ENCODE peak calls at places on chromosomes 7 and 10, in four cellular contexts. F is H1, K is GM12878, T is HepG2. U is an unnamed sample.

GRCh38 chr10:128922172-128922571 is 544.9 kb upstream of the MGMT start:
- DNase-seq in F (no peak), K (no peak), T (no peak), U (no peak)

GRCh38 chr7:140060243-140060630 is 2.5 kb downstream of the PARP12 start:
- DNase-seq in F (no peak), K (no peak), T (no peak), U (no peak)

GRCh38 chr7:115707236-115707635 is 323.3 kb downstream of the TFEC start:
- DNase-seq in F (peak), K (no peak), T (peak), U (no peak)

GRCh38 chr7:102424129-102424551 is 9.2 kb upstream of the ORAI2 start:
- DNase-seq in F (no peak), K (no peak), T (no peak), U (no peak)

GRCh38 chr7:44380831-44381493 is 55.6 kb upstream of the CAMK2B start:
- DNase-seq in F (no peak), K (no peak), T (no peak), U (no peak)

GRCh38 chr10:58857251-58857650 is 319.2 kb upstream of the PHYHIPL start:
- DNase-seq in F (no peak), K (no peak), T (no peak), U (no peak)

GRCh38 chr10:105206616-105207015 is 565.5 kb downstream of the SORCS3 start:
- DNase-seq in F (no peak), K (no peak), T (no peak), U (no peak)

GRCh38 chr10:34739915-34740314 is 75.2 kb downstream of the PARD3 start:
- DNase-seq in F (peak), K (no peak), T (no peak), U (no peak)

GRCh38 chr10:100808851-100809250 is 63.5 kb downstream of the PAX2 start:
- DNase-seq in F (no peak), K (no peak), T (no peak), U (no peak)

GRCh38 chr10:88500656-88501055 is 82.5 kb downstream of the RNLS start:
- DNase-seq in F (no peak), K (no peak), T (no peak), U (no peak)

GRCh38 chr7:64101943-64102655 is 56.9 kb downstream of the ZNF727 start:
- DNase-seq in F (no peak), K (no peak), T (no peak), U (no peak)

GRCh38 chr7:80082214-80082613 is 52.4 kb upstream of the GNAI1 start:
- DNase-seq in F (no peak), K (no peak), T (no peak), U (no peak)

GRCh38 chr7:48781783-48782182 is 142.6 kb upstream of the CDC14C start:
- DNase-seq in F (no peak), K (no peak), T (no peak), U (no peak)

GRCh38 chr7:47672966-47673365 is 91.1 kb upstream of the TNS3 start:
- DNase-seq in F (no peak), K (no peak), T (peak), U (no peak)

GRCh38 chr10:3761916-3762708 is 22.9 kb downstream of the KLF6 start:
- DNase-seq in F (peak), K (no peak), T (peak), U (no peak)

GRCh38 chr7:50679218-50680007 is 103.3 kb downstream of the GRB10 start:
- DNase-seq in F (no peak), K (no peak), T (peak), U (peak)

GRCh38 chr7:130649004-130649790 is 19.4 kb downstream of the COPG2 start:
- DNase-seq in F (no peak), K (peak), T (no peak), U (no peak)

GRCh38 chr7:82204694-82205093 is 238.9 kb downstream of the CACNA2D1 start:
- DNase-seq in F (no peak), K (no peak), T (no peak), U (no peak)

GRCh38 chr7:75531359-75531821 is 39.3 kb downstream of the SPDYE5 start:
- DNase-seq in F (peak), K (no peak), T (peak), U (no peak)

GRCh38 chr10:46022978-46023702 is 7.3 kb downstream of the NCOA4 start:
- DNase-seq in F (peak), K (peak), T (peak), U (peak)

GRCh38 chr10:98088186-98088971 is 46.1 kb upstream of the R3HCC1L start:
- DNase-seq in F (no peak), K (no peak), T (no peak), U (no peak)

GRCh38 chr10:71754562-71754961 is 18.8 kb downstream of the VSIR start:
- DNase-seq in F (no peak), K (no peak), T (no peak), U (no peak)

GRCh38 chr10:86344714-86345161 is 21.9 kb downstream of the GRID1 start:
- DNase-seq in F (no peak), K (no peak), T (no peak), U (no peak)

GRCh38 chr10:53579773-53580172 is 807.2 kb upstream of the MBL2 start:
- DNase-seq in F (no peak), K (no peak), T (no peak), U (no peak)

GRCh38 chr7:27605689-27606269 is 56.9 kb downstream of the HIBADH start:
- DNase-seq in F (no peak), K (no peak), T (peak), U (no peak)

GRCh38 chr7:18356195-18356645 is 139.3 kb upstream of the HDAC9 start:
- DNase-seq in F (no peak), K (no peak), T (peak), U (peak)

GRCh38 chr10:7902413-7902812 is 84.1 kb downstream of the TAF3 start:
- DNase-seq in F (no peak), K (no peak), T (no peak), U (no peak)

GRCh38 chr7:13179011-13179574 is 491.7 kb downstream of the ARL4A start:
- DNase-seq in F (no peak), K (no peak), T (peak), U (peak)

GRCh38 chr10:11515596-11516418 is 95.6 kb downstream of the USP6NL start:
- DNase-seq in F (no peak), K (peak), T (peak), U (peak)

GRCh38 chr7:75048435-75049379 is 24.9 kb downstream of the RCC1L start:
- DNase-seq in F (no peak), K (no peak), T (no peak), U (no peak)

GRCh38 chr7:135791543-135792120 is 43.0 kb upstream of the FAM180A start:
- DNase-seq in F (no peak), K (no peak), T (no peak), U (no peak)

GRCh38 chr10:76197293-76197692 is 765.9 kb downstream of the LRMDA start:
- DNase-seq in F (no peak), K (no peak), T (no peak), U (no peak)

GRCh38 chr10:76192151-76192550 is 760.7 kb downstream of the LRMDA start:
- DNase-seq in F (no peak), K (no peak), T (no peak), U (no peak)

GRCh38 chr10:76192694-76193304 is 761.4 kb downstream of the LRMDA start:
- DNase-seq in F (no peak), K (no peak), T (no peak), U (no peak)

GRCh38 chr10:76191371-76191770 is 759.9 kb downstream of the LRMDA start:
- DNase-seq in F (no peak), K (no peak), T (no peak), U (no peak)

DNA sequence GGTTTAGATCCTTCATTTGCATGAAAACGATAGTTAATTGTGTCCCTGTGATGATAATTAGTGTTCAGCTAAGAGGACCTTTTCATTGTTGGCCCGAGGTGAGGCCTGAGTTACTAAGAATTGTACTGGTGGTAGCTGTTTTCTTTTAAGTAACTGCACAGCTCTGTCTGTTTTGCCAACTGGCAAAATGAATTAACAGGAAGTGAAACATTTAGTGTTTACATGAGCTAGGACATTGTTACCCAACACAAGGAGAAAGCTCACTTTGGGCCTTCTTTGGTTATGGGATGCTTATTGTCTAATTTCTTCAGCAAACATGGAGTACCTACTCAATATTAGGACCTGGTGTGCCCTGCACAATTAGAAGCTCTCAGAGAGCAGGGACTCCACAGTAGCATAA is 764.6 kb downstream of the LRMDA start:
- DNase-seq in F (no peak), K (no peak), T (no peak), U (no peak)
- TF ChIP-seq YY1 in F (no peak), K (no peak), T (no peak), U (no peak)

GRCh38 chr7:71016387-71016786 is 115.6 kb upstream of the GALNT17 start:
- DNase-seq in F (no peak), K (no peak), T (no peak), U (no peak)
- H3K4me3 ChIP-seq in F (no peak), K (no peak), T (no peak), U (no peak)

GRCh38 chr10:94314913-94315545 is 47.7 kb downstream of the NOC3L start:
- DNase-seq in F (no peak), K (no peak), T (peak), U (peak)
- TF ChIP-seq TCF12 in F (no peak), K (no peak), T (no peak), U (no peak)

DNA sequence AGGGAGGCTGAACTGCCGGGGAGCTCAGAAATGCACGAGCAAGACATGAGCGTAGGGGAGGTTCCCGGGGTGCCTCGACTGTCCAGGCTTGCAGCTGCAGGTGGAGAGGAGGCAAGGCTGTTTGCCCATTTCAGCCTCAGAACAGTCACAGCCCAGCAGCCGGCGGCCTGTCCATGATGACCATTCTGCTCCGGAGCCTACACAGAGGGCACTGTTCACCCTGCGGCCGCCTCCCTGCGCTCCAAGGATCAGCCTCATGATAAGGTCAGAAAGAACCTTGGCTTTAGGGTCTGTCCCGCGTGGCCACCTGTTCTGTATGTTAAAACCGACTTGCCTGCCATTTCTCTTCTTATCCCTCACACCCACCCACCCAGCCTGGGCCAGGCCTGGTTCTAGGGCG is 21.9 kb upstream of the CFAP46 start:
- DNase-seq in F (no peak), K (no peak), T (no peak), U (no peak)
- TF ChIP-seq YY1 in F (no peak), K (no peak), T (no peak), U (no peak)